ENCODE peak calls at places on chromosomes 7 and 10, in seven cellular contexts. M is AG04450, X is EL, C is BE2C, Q is T1000, V is left lung, L is HEK293T. T is an unnamed sample.
A peak's percentile ranks its signal among the peaks of the same experiment; 100 is the strongest.

GRCh38 chr7:72818663-72819366 is 9.2 kb downstream of the TYW1B start:
- DNase-seq in X (no peak), Q (no peak), C (no peak), V (no peak), M (no peak), L (no peak), T (no peak)

GRCh38 chr7:157872447-157872846 is 535.6 kb downstream of the DNAJB6 start:
- DNase-seq in X (no peak), M (no peak), Q (no peak), L (no peak), C (no peak), V (peak; percentile 22), T (no peak)

GRCh38 chr7:32048970-32049369 is 21.2 kb downstream of the PDE1C start:
- DNase-seq in X (no peak), C (no peak), M (no peak), Q (no peak), L (no peak), V (no peak), T (no peak)

GRCh38 chr10:44894691-44895090 is 16.4 kb upstream of the TMEM72 start:
- DNase-seq in L (no peak), Q (no peak), V (no peak), M (no peak), C (no peak), X (no peak), T (no peak)

GRCh38 chr10:104581884-104582603 is 59.0 kb upstream of the SORCS3 start:
- DNase-seq in L (no peak), M (peak; percentile 63), C (no peak), X (peak; percentile 90), V (no peak), Q (peak; percentile 57), T (no peak)

GRCh38 chr10:71965623-71966022 is 1.4 kb downstream of the CHST3 start:
- DNase-seq in Q (no peak), C (no peak), X (peak; percentile 19), L (no peak), V (no peak), M (no peak), T (no peak)

GRCh38 chr10:13173619-13174018 is 12.3 kb downstream of the MCM10 start:
- DNase-seq in V (no peak), L (no peak), C (no peak), M (no peak), X (no peak), Q (no peak), T (no peak)

GRCh38 chr10:119398996-119399395 is 143.5 kb downstream of the RGS10 start:
- DNase-seq in Q (no peak), C (no peak), L (no peak), M (no peak), X (no peak), V (no peak), T (no peak)

GRCh38 chr10:9334270-9334669 is 1279.8 kb downstream of the GATA3 start:
- DNase-seq in X (no peak), M (no peak), V (no peak), Q (no peak), C (no peak), L (no peak), T (no peak)

GRCh38 chr7:156791241-156791640 is 101.7 kb downstream of the LMBR1 start:
- DNase-seq in L (no peak), V (no peak), X (no peak), C (no peak), Q (no peak), M (no peak), T (peak; percentile 41)

GRCh38 chr7:156207306-156207705 is 395.0 kb upstream of the SHH start:
- DNase-seq in L (no peak), Q (no peak), V (no peak), M (no peak), C (no peak), X (no peak), T (no peak)

GRCh38 chr10:95214369-95214768 is 20.3 kb downstream of the ACSM6 start:
- DNase-seq in M (no peak), X (peak; percentile 44), L (no peak), C (no peak), V (no peak), Q (no peak), T (no peak)

GRCh38 chr7:2231992-2232765 is 566 bp downstream of the MAD1L1 start:
- DNase-seq in X (peak; percentile 29), Q (no peak), M (no peak), V (no peak), C (peak; percentile 34), L (peak; percentile 39), T (peak; percentile 31)

GRCh38 chr10:102628451-102628911 is 15.8 kb upstream of the TRIM8 start:
- DNase-seq in M (no peak), Q (no peak), X (peak; percentile 62), C (peak; percentile 87), V (no peak), L (no peak), T (no peak)

GRCh38 chr10:102945989-102946388 is 27.9 kb downstream of the CNNM2 start:
- DNase-seq in C (no peak), Q (no peak), V (no peak), X (no peak), L (no peak), M (no peak), T (no peak)

GRCh38 chr7:127819975-127820778 is 168.2 kb downstream of the SND1 start:
- DNase-seq in V (no peak), X (peak; percentile 58), M (no peak), C (no peak), Q (no peak), L (peak; percentile 12), T (peak; percentile 74)

GRCh38 chr10:108911814-108912541 is 1011.3 kb downstream of the XPNPEP1 start:
- DNase-seq in M (peak; percentile 33), V (peak; percentile 46), L (peak; percentile 75), C (peak; percentile 76), Q (peak; percentile 79), X (peak; percentile 65), T (peak; percentile 85)

GRCh38 chr7:47338031-47338430 is 243.9 kb downstream of the TNS3 start:
- DNase-seq in C (no peak), Q (no peak), M (no peak), X (no peak), V (no peak), L (no peak), T (no peak)

GRCh38 chr10:132813560-132814468 is 27.9 kb upstream of the NKX6-2 start:
- DNase-seq in V (no peak), Q (no peak), X (no peak), M (no peak), C (no peak), L (no peak), T (no peak)

GRCh38 chr7:77649950-77650349 is 46.3 kb upstream of the RSBN1L start:
- DNase-seq in M (no peak), X (peak; percentile 78), C (no peak), V (no peak), L (no peak), Q (no peak), T (no peak)

GRCh38 chr10:131398166-131398565 is 86.6 kb upstream of the TCERG1L start:
- DNase-seq in L (no peak), M (no peak), C (no peak), X (no peak), Q (no peak), V (no peak), T (no peak)

GRCh38 chr10:71697938-71698709 is 21.5 kb downstream of the C10orf105 start:
- DNase-seq in Q (no peak), X (no peak), L (no peak), M (no peak), C (no peak), V (no peak), T (no peak)

GRCh38 chr10:102281103-102281502 is 35.8 kb downstream of the GBF1 start:
- DNase-seq in X (no peak), V (no peak), L (no peak), M (peak; percentile 8), Q (no peak), C (no peak), T (peak; percentile 64)

T was measured in A673.